ENCODE peak calls at places on chromosomes 16 and 17, in ten cellular contexts. K is ELR; U is stimulated activated CD4-positive, alpha-beta T cell treated with anti-CD3 and anti-CD28 coated beads, Interleukin-4, amount 100 ng/mL, for 1 hour; T is activated naive CD8-positive, alpha-beta T cell treated with anti-CD3 and anti-CD28 coated beads, Interleukin-2, amount 50 U/mL, for 24 hours; M is NCI-H1105; V is heart right ventricle; Z is AML-193; C is BJ; O is GM23248; Q is fibroblast of lung. D is an unnamed sample.

GRCh38 chr17:44607836-44608690 is 48.2 kb upstream of the MEIOC start:
- DNase-seq in V (no peak), M (peak), Q (peak), T (no peak), O (peak), C (peak), K (no peak), U (no peak), Z (no peak), D (no peak)

GRCh38 chr17:9298776-9299295 is 276.8 kb downstream of the STX8 start:
- DNase-seq in U (no peak), O (no peak), Z (no peak), C (no peak), M (no peak), V (no peak), T (no peak), K (no peak), Q (no peak), D (no peak)

GRCh38 chr17:8005357-8005756 is 2.9 kb downstream of the GUCY2D start:
- DNase-seq in Z (no peak), T (no peak), U (no peak), V (no peak), M (no peak), K (peak), Q (no peak), C (no peak), O (peak), D (no peak)

GRCh38 chr17:38871247-38871991 is 1.6 kb downstream of the LASP1 start:
- DNase-seq in O (peak), U (peak), T (peak), V (no peak), Z (peak), M (no peak), Q (peak), C (no peak), K (peak), D (peak)

GRCh38 chr17:49061524-49061943 is 64.3 kb downstream of the IGF2BP1 start:
- DNase-seq in V (no peak), U (no peak), Z (no peak), Q (no peak), O (peak), C (no peak), K (peak), T (no peak), M (no peak), D (no peak)

GRCh38 chr16:85316321-85316919 is 204.1 kb upstream of the CIBAR2 start:
- DNase-seq in C (no peak), V (peak), U (peak), O (peak), T (peak), Z (peak), M (peak), Q (peak), K (peak), D (no peak)

GRCh38 chr16:84518804-84519341 is 14.4 kb upstream of the MEAK7 start:
- DNase-seq in Q (no peak), V (no peak), C (no peak), O (no peak), K (no peak), M (peak), T (peak), Z (no peak), U (peak), D (no peak)

GRCh38 chr17:50535407-50535806 is 2.9 kb downstream of the EPN3 start:
- DNase-seq in T (no peak), C (no peak), Q (no peak), Z (no peak), V (no peak), K (no peak), M (no peak), U (no peak), O (no peak), D (no peak)

GRCh38 chr16:66590322-66590721 is 11.1 kb downstream of the CMTM2 start:
- DNase-seq in O (no peak), K (no peak), Z (peak), U (no peak), M (no peak), C (no peak), Q (no peak), T (no peak), V (no peak), D (no peak)

GRCh38 chr17:61201211-61201610 is 198.4 kb upstream of the TBX2 start:
- DNase-seq in K (peak), Q (peak), Z (no peak), M (no peak), U (no peak), C (peak), O (peak), T (no peak), V (no peak), D (no peak)

GRCh38 chr16:5062051-5062450 is 3.7 kb downstream of the C16orf89 start:
- DNase-seq in V (no peak), M (no peak), Q (no peak), K (no peak), U (no peak), O (no peak), Z (no peak), C (no peak), T (no peak), D (no peak)

GRCh38 chr17:5121186-5121841 is 5.5 kb downstream of the USP6 start:
- DNase-seq in M (no peak), Q (no peak), U (no peak), K (no peak), Z (no peak), T (no peak), C (no peak), O (no peak), V (no peak), D (no peak)

GRCh38 chr17:76569607-76570279 is 15.9 kb downstream of the ST6GALNAC2 start:
- DNase-seq in V (peak), K (no peak), U (no peak), O (no peak), T (no peak), C (no peak), Q (no peak), M (no peak), Z (no peak), D (no peak)

GRCh38 chr16:24124291-24124690 is 131.8 kb upstream of the CACNG3 start:
- DNase-seq in C (no peak), Q (no peak), M (no peak), U (no peak), T (no peak), V (no peak), K (no peak), O (no peak), Z (no peak), D (no peak)

GRCh38 chr17:74211929-74212261 is 1.5 kb upstream of the TTYH2 start:
- DNase-seq in C (no peak), M (no peak), Z (no peak), T (no peak), U (peak), Q (peak), O (peak), K (peak), V (no peak), D (no peak)

GRCh38 chr16:67562918-67563707 is 787 bp downstream of the CTCF start:
- DNase-seq in C (no peak), Q (peak), Z (peak), O (peak), K (peak), V (peak), M (no peak), U (peak), T (peak), D (peak)